ENCODE peak calls at places on chromosome 3, in six cellular contexts. G is tibial nerve, O is uterus, T is thyroid gland, P is ovary, X is upper lobe of left lung. K is an unnamed sample.

GRCh38 chr3:168517514-168518071 is 421.9 kb upstream of the GOLIM4 start:
- DNase-seq in T (no peak), G (no peak), O (no peak), P (no peak), X (no peak), K (no peak)

GRCh38 chr3:133742351-133743091 is 3.7 kb upstream of the TF start:
- DNase-seq in G (no peak), T (no peak), P (no peak), O (no peak), X (no peak), K (peak)

GRCh38 chr3:134326760-134327593 is 47.3 kb downstream of the AMOTL2 start:
- DNase-seq in X (no peak), G (peak), P (no peak), T (peak), O (peak), K (no peak)

GRCh38 chr3:183653209-183654064 is 18.0 kb downstream of the KLHL24 start:
- DNase-seq in X (no peak), G (no peak), P (no peak), T (no peak), O (no peak), K (no peak)

GRCh38 chr3:140341817-140342403 is 336.0 kb upstream of the TRIM42 start:
- DNase-seq in P (no peak), O (no peak), X (no peak), G (no peak), T (no peak), K (no peak)

GRCh38 chr3:37770336-37770735 is 91.3 kb upstream of the CTDSPL start:
- DNase-seq in P (no peak), X (no peak), T (peak), O (no peak), G (no peak), K (no peak)

GRCh38 chr3:6921876-6922275 is 61.0 kb downstream of the GRM7 start:
- DNase-seq in P (no peak), X (no peak), O (no peak), G (no peak), T (no peak), K (no peak)

GRCh38 chr3:67349551-67350174 is 304.7 kb downstream of the SUCLG2 start:
- DNase-seq in O (no peak), G (no peak), T (no peak), X (no peak), P (no peak), K (no peak)

GRCh38 chr3:151839313-151839631 is 25.4 kb downstream of the AADAC start:
- DNase-seq in T (no peak), O (no peak), G (no peak), X (no peak), P (no peak), K (no peak)

GRCh38 chr3:184568918-184569829 is 7.6 kb downstream of the EPHB3 start:
- DNase-seq in T (peak), X (peak), G (peak), O (peak), P (peak), K (peak)

GRCh38 chr3:138898708-138899107 is 48.2 kb downstream of the FOXL2 start:
- DNase-seq in G (no peak), X (no peak), P (no peak), O (no peak), T (no peak), K (no peak)

GRCh38 chr3:11591401-11592266 is 52.1 kb downstream of the VGLL4 start:
- DNase-seq in X (no peak), O (peak), G (peak), T (peak), P (peak), K (no peak)

GRCh38 chr3:125262155-125262554 is 49.6 kb upstream of the SLC12A8 start:
- DNase-seq in X (no peak), O (no peak), P (no peak), G (no peak), T (no peak), K (no peak)

GRCh38 chr3:94961423-94962100 is 898.7 kb downstream of the NSUN3 start:
- DNase-seq in X (no peak), G (no peak), T (no peak), P (no peak), O (no peak), K (no peak)

GRCh38 chr3:15556512-15556911 is 35.0 kb upstream of the COLQ start:
- DNase-seq in G (no peak), T (no peak), O (no peak), X (no peak), P (no peak), K (no peak)

GRCh38 chr3:49750056-49750455 is 26.3 kb upstream of the GMPPB start:
- DNase-seq in O (no peak), T (no peak), P (no peak), X (no peak), G (no peak), K (no peak)

GRCh38 chr3:141454055-141454454 is 32.8 kb upstream of the RASA2 start:
- DNase-seq in P (no peak), X (no peak), T (no peak), G (no peak), O (no peak), K (no peak)

GRCh38 chr3:166661621-166662020 is 718.5 kb downstream of the ZBBX start:
- DNase-seq in G (no peak), T (no peak), P (no peak), X (no peak), O (no peak), K (no peak)

GRCh38 chr3:195240171-195240701 is 30.7 kb downstream of the XXYLT1 start:
- DNase-seq in P (peak), T (peak), G (no peak), X (peak), O (peak), K (no peak)

GRCh38 chr3:56291244-56291680 is 177.0 kb downstream of the ERC2 start:
- DNase-seq in P (no peak), X (no peak), O (no peak), G (peak), T (no peak), K (no peak)

GRCh38 chr3:107994954-107995715 is 95.7 kb downstream of the CD47 start:
- DNase-seq in X (no peak), G (no peak), O (no peak), P (no peak), T (no peak), K (no peak)

GRCh38 chr3:115660646-115661442 is 37.5 kb downstream of the GAP43 start:
- DNase-seq in X (no peak), T (no peak), G (no peak), P (no peak), O (no peak), K (no peak)

GRCh38 chr3:79202471-79203143 is 565.2 kb downstream of the ROBO1 start:
- DNase-seq in G (no peak), X (no peak), P (no peak), O (no peak), T (no peak), K (no peak)

GRCh38 chr3:168060317-168060716 is 35.4 kb downstream of the GOLIM4 start:
- DNase-seq in O (no peak), G (no peak), X (no peak), P (no peak), T (no peak), K (no peak)

GRCh38 chr3:18680759-18681158 is 255.6 kb upstream of the SATB1 start:
- DNase-seq in T (no peak), O (no peak), X (no peak), G (no peak), P (no peak), K (no peak)

GRCh38 chr3:129282727-129283327 is 4.2 kb downstream of the HMCES start:
- DNase-seq in X (no peak), G (no peak), O (no peak), P (no peak), T (no peak), K (no peak)

GRCh38 chr3:81760215-81760614 is 1.2 kb downstream of the GBE1 start:
- DNase-seq in O (no peak), X (no peak), P (no peak), T (no peak), G (no peak), K (no peak)

GRCh38 chr3:178083906-178084823 is 452.1 kb upstream of the KCNMB2 start:
- DNase-seq in O (no peak), T (no peak), X (no peak), P (no peak), G (no peak), K (no peak)

GRCh38 chr3:49173116-49173791 is 1.9 kb downstream of the KLHDC8B start:
- DNase-seq in O (peak), X (no peak), T (peak), P (peak), G (no peak), K (no peak)

GRCh38 chr3:135117977-135118376 is 322.9 kb downstream of the EPHB1 start:
- DNase-seq in G (no peak), P (no peak), O (no peak), T (no peak), X (no peak), K (no peak)

GRCh38 chr3:49403891-49404290 is 7.9 kb downstream of the RHOA start:
- DNase-seq in X (no peak), O (no peak), P (no peak), T (no peak), G (no peak), K (no peak)

GRCh38 chr3:127717357-127718243 is 44.8 kb downstream of the ABTB1 start:
- DNase-seq in X (no peak), O (no peak), T (no peak), P (peak), G (no peak), K (no peak)

GRCh38 chr3:16456784-16457415 is 56.6 kb downstream of the RFTN1 start:
- DNase-seq in O (no peak), X (no peak), P (peak), G (no peak), T (no peak), K (peak)

GRCh38 chr3:197591816-197592215 is 36.0 kb upstream of the BDH1 start:
- DNase-seq in P (no peak), X (no peak), T (no peak), G (no peak), O (no peak), K (no peak)

GRCh38 chr3:197593046-197593380 is 37.2 kb upstream of the BDH1 start:
- DNase-seq in T (no peak), X (no peak), O (no peak), P (no peak), G (no peak), K (no peak)

GRCh38 chr3:197589545-197589944 is 33.8 kb upstream of the BDH1 start:
- DNase-seq in G (no peak), T (no peak), X (no peak), O (no peak), P (no peak), K (no peak)

GRCh38 chr3:197590313-197590962 is 34.7 kb upstream of the BDH1 start:
- DNase-seq in X (no peak), T (no peak), G (no peak), P (no peak), O (no peak), K (no peak)

DNA sequence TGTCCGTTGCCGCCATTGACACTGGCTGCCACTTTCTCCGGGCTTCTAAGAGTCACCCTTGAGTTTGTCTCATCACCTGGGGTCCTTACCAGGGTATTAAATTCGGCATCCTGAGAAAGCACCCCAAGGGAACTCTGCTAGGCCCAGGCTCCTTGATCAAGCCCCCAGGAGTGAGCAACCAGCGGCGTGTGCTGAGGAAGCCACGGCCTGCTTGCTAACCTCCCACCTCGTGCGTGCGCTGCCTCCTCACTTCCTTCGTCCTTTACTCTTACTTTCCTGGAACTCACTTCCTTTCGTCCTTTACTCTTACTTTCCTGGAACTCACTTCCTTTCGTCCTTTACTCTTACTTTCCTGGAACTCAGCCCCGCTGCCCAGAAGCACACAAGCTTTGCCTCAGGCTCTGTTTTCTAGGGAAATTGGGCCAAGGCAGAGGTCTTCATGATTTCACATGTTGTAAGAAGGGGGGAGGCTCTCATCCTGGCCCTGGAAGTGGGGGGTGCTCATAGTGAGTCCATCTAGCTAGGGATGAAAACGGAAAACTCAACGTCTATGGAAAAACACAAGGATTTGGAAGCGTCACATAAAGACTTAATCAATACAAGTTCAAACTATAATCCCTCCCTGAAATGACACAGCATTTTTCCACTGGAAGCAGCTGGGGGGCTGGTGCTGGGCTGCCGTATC is 36.7 kb upstream of the BDH1 start:
- DNase-seq in T (no peak), G (no peak), P (no peak), X (no peak), O (no peak), K (no peak)
- H3K4me3 ChIP-seq in T (no peak), G (no peak), P (no peak), X (no peak), O (no peak), K (no peak)

GRCh38 chr3:149969945-149970715 is 565 bp downstream of the PFN2 start:
- DNase-seq in G (peak), P (peak), X (peak), O (peak), T (peak), K (peak)

GRCh38 chr3:149969110-149969944 is 1.4 kb downstream of the PFN2 start:
- DNase-seq in T (peak), X (no peak), P (peak), O (peak), G (peak), K (peak)

GRCh38 chr3:149968216-149968615 is 2.5 kb downstream of the PFN2 start:
- DNase-seq in P (no peak), G (no peak), T (no peak), O (no peak), X (no peak), K (no peak)

GRCh38 chr3:149971403-149972075 is 844 bp upstream of the PFN2 start:
- DNase-seq in O (no peak), G (peak), X (peak), P (peak), T (peak), K (peak)

DNA sequence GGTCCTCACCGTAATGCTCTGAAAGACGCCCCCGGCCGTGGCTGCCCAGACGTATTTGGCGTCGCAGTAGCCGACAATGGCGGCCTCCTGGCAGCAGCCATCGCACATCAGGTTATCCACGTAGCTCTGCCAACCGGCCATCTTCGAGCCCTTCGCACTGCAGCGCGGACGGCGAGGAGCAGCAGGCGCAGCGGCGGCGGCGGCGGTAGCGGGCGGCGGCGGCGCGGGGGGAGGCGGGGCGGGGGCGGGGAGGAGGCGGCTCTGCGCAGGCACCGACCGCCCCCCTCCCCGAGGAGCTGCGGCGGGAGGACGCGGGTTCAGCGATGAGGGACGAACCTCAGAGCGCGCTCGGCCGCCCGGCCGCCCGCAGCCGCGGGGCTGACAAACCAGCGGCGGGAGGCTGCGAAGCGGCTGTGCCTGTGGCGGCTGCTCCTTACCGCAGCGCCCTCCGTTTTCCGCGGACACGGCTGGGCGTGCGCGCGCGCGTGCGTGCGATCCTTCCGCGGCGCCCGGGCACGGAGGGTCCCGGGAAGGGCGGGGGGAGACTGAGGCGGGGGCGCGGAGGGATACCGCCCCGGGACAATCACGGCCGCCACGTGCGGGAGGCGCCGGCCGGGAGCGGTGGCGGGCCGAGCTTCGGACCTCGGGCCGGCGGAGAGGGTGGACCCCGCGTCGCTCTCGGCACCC is at the start of gene PFN2:
- DNase-seq in X (peak), P (peak), G (peak), O (peak), T (peak), K (peak)
- TF ChIP-seq POLR2A in X (no peak), P (peak), G (peak), O (no peak), T (no peak), K (peak)

GRCh38 chr3:122975924-122976293 is 51.7 kb downstream of the SEMA5B start:
- DNase-seq in T (no peak), P (no peak), G (no peak), X (no peak), O (no peak), K (no peak)
- H3K27ac ChIP-seq in T (no peak), P (no peak), G (no peak), X (no peak), O (peak), K (no peak)

DNA sequence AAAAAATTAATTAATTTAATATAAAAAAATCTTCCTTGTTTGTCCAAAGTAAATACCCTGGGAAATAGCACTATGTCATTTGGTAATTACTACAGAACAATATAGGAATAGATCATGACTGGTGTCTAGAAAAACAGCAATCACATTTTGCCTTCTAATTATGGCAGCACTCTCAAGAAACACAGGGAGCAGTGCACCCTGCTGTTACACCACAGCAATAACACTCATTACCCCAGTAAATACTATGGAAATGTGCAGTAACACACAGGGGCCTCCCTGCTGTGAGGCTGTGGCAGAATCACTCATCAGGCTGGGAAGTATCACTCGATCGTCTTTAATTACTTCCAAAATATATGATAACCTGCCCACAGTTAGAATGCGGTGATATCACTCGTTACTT is 646.0 kb downstream of the TUSC7 start:
- DNase-seq in G (no peak), P (no peak), T (no peak), O (no peak), X (no peak), K (no peak)
- H3K4me3 ChIP-seq in G (no peak), P (no peak), T (no peak), O (no peak), X (no peak), K (no peak)

GRCh38 chr3:68363801-68364200 is 568.5 kb downstream of the TAFA4 start:
- DNase-seq in O (no peak), G (no peak), P (no peak), X (no peak), T (no peak), K (no peak)
- TF ChIP-seq POLR2A in O (no peak), G (no peak), P (no peak), X (no peak), T (no peak), K (no peak)

DNA sequence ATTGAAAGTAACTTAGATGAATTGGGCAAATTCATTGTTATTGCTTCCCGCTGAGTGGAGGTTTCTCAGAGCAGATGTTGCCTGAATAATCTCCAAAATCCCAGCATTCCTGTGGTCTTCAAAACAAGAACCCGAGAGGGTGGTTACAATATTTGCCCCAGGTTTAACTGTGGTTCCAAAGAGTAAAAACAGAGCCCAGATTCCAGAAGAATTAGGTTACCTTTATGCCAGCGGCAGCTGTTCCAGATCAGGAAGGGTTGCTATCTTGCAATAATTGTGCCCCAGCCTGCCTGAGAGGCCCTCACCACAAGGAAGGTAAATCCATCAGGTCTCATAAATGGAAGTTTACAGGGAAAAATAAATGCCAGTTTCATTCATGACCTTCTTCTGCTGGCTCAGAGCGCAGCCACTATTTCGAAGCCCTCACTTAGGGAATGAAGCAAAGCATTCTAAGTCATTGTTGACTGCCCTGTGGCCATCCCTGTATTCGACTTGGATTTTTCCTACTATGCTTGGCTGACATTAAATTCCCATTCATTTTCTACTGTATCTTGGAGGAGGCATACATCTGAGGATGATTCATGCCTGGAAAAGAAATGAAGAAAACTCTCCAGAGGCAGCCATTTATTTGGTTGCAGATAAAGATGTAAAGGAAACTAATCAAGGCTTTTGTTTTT is 54.6 kb downstream of the SSUH2 start:
- DNase-seq in T (no peak), O (no peak), G (no peak), X (no peak), P (no peak), K (peak)
- H3K27ac ChIP-seq in T (no peak), O (no peak), G (no peak), X (no peak), P (no peak), K (no peak)

GRCh38 chr3:122063908-122064307 is 8.7 kb downstream of the CD86 start:
- DNase-seq in T (no peak), P (no peak), O (no peak), X (no peak), G (no peak), K (no peak)
- H3K4me3 ChIP-seq in T (no peak), P (no peak), O (no peak), X (no peak), G (no peak), K (no peak)

GRCh38 chr3:149538371-149538770 is 63.9 kb downstream of the TM4SF4 start:
- DNase-seq in T (no peak), G (no peak), X (no peak), P (no peak), O (no peak), K (no peak)

GRCh38 chr3:149541091-149541491 is 66.6 kb downstream of the TM4SF4 start:
- DNase-seq in T (no peak), O (no peak), X (no peak), P (peak), G (no peak), K (no peak)

GRCh38 chr3:149539491-149539890 is 65.0 kb downstream of the TM4SF4 start:
- DNase-seq in O (no peak), G (no peak), T (no peak), X (no peak), P (no peak), K (no peak)

GRCh38 chr3:149547413-149547812 is 72.9 kb downstream of the TM4SF4 start:
- DNase-seq in G (peak), T (no peak), X (no peak), O (peak), P (peak), K (no peak)

GRCh38 chr3:149542375-149543312 is 68.1 kb downstream of the TM4SF4 start:
- DNase-seq in O (no peak), T (no peak), X (no peak), G (no peak), P (no peak), K (no peak)
- TF ChIP-seq POLR2A in O (no peak), T (no peak), X (no peak), G (no peak), P (no peak), K (no peak)

K was measured in prostate gland.